ENCODE peak calls at places on chromosomes 6 and 20, in ten cellular contexts. One of them, this sample, is unnamed.

GRCh38 chr20:14879020-14879697 is 541.7 kb upstream of the FLRT3 start:
- DNase-seq in DMS 273 treated with DMSO at 0.1 percent for 48 hours: no peak
- DNase-seq in stimulated activated CD8-positive, alpha-beta memory T cell treated with anti-CD3 and anti-CD28 coated beads, Interleukin-4, amount 100 ng/mL, for 48 hours: no peak
- DNase-seq in lung: no peak
- DNase-seq in Caki2: peak
- DNase-seq in caudate nucleus: no peak
- DNase-seq in EL: peak
- DNase-seq in GM23338: no peak
- DNase-seq in T-helper 9 cell: no peak
- DNase-seq in NCI-H1092 treated with DMSO at 0.1 percent for 48 hours: no peak
- DNase-seq in this sample: no peak

GRCh38 chr20:38728911-38729642 is 4.8 kb downstream of the SLC32A1 start:
- DNase-seq in DMS 273 treated with DMSO at 0.1 percent for 48 hours: peak
- DNase-seq in stimulated activated CD8-positive, alpha-beta memory T cell treated with anti-CD3 and anti-CD28 coated beads, Interleukin-4, amount 100 ng/mL, for 48 hours: peak
- DNase-seq in lung: no peak
- DNase-seq in Caki2: no peak
- DNase-seq in caudate nucleus: no peak
- DNase-seq in EL: no peak
- DNase-seq in GM23338: peak
- DNase-seq in T-helper 9 cell: no peak
- DNase-seq in NCI-H1092 treated with DMSO at 0.1 percent for 48 hours: peak
- DNase-seq in this sample: no peak

GRCh38 chr20:10978713-10979112 is 304.9 kb upstream of the JAG1 start:
- DNase-seq in DMS 273 treated with DMSO at 0.1 percent for 48 hours: no peak
- DNase-seq in stimulated activated CD8-positive, alpha-beta memory T cell treated with anti-CD3 and anti-CD28 coated beads, Interleukin-4, amount 100 ng/mL, for 48 hours: no peak
- DNase-seq in lung: no peak
- DNase-seq in Caki2: no peak
- DNase-seq in caudate nucleus: peak
- DNase-seq in EL: no peak
- DNase-seq in GM23338: no peak
- DNase-seq in T-helper 9 cell: no peak
- DNase-seq in NCI-H1092 treated with DMSO at 0.1 percent for 48 hours: no peak
- DNase-seq in this sample: no peak

GRCh38 chr20:42272516-42272915 is 654.3 kb upstream of the CHD6 start:
- DNase-seq in DMS 273 treated with DMSO at 0.1 percent for 48 hours: no peak
- DNase-seq in stimulated activated CD8-positive, alpha-beta memory T cell treated with anti-CD3 and anti-CD28 coated beads, Interleukin-4, amount 100 ng/mL, for 48 hours: no peak
- DNase-seq in lung: no peak
- DNase-seq in Caki2: no peak
- DNase-seq in caudate nucleus: no peak
- DNase-seq in EL: no peak
- DNase-seq in GM23338: no peak
- DNase-seq in T-helper 9 cell: no peak
- DNase-seq in NCI-H1092 treated with DMSO at 0.1 percent for 48 hours: no peak
- DNase-seq in this sample: no peak

GRCh38 chr6:17703256-17703694 is 3.5 kb downstream of the NUP153 start:
- DNase-seq in DMS 273 treated with DMSO at 0.1 percent for 48 hours: no peak
- DNase-seq in stimulated activated CD8-positive, alpha-beta memory T cell treated with anti-CD3 and anti-CD28 coated beads, Interleukin-4, amount 100 ng/mL, for 48 hours: no peak
- DNase-seq in lung: no peak
- DNase-seq in Caki2: peak
- DNase-seq in caudate nucleus: no peak
- DNase-seq in EL: peak
- DNase-seq in GM23338: no peak
- DNase-seq in T-helper 9 cell: no peak
- DNase-seq in NCI-H1092 treated with DMSO at 0.1 percent for 48 hours: no peak
- DNase-seq in this sample: peak

GRCh38 chr6:71351190-71351589 is 62.6 kb downstream of the OGFRL1 start:
- DNase-seq in DMS 273 treated with DMSO at 0.1 percent for 48 hours: no peak
- DNase-seq in stimulated activated CD8-positive, alpha-beta memory T cell treated with anti-CD3 and anti-CD28 coated beads, Interleukin-4, amount 100 ng/mL, for 48 hours: no peak
- DNase-seq in lung: no peak
- DNase-seq in Caki2: no peak
- DNase-seq in caudate nucleus: no peak
- DNase-seq in EL: no peak
- DNase-seq in GM23338: no peak
- DNase-seq in T-helper 9 cell: no peak
- DNase-seq in NCI-H1092 treated with DMSO at 0.1 percent for 48 hours: no peak
- DNase-seq in this sample: no peak

GRCh38 chr6:25404693-25405169 is 125.6 kb downstream of the CARMIL1 start:
- DNase-seq in DMS 273 treated with DMSO at 0.1 percent for 48 hours: no peak
- DNase-seq in stimulated activated CD8-positive, alpha-beta memory T cell treated with anti-CD3 and anti-CD28 coated beads, Interleukin-4, amount 100 ng/mL, for 48 hours: peak
- DNase-seq in lung: no peak
- DNase-seq in Caki2: no peak
- DNase-seq in caudate nucleus: no peak
- DNase-seq in EL: no peak
- DNase-seq in GM23338: no peak
- DNase-seq in T-helper 9 cell: peak
- DNase-seq in NCI-H1092 treated with DMSO at 0.1 percent for 48 hours: no peak
- DNase-seq in this sample: no peak

GRCh38 chr6:113995632-113996031 is 24.7 kb upstream of the HDAC2 start:
- DNase-seq in DMS 273 treated with DMSO at 0.1 percent for 48 hours: peak
- DNase-seq in stimulated activated CD8-positive, alpha-beta memory T cell treated with anti-CD3 and anti-CD28 coated beads, Interleukin-4, amount 100 ng/mL, for 48 hours: no peak
- DNase-seq in lung: peak
- DNase-seq in Caki2: peak
- DNase-seq in caudate nucleus: peak
- DNase-seq in EL: peak
- DNase-seq in GM23338: peak
- DNase-seq in T-helper 9 cell: no peak
- DNase-seq in NCI-H1092 treated with DMSO at 0.1 percent for 48 hours: peak
- DNase-seq in this sample: no peak

GRCh38 chr6:96927660-96928059 is 3.1 kb downstream of the KLHL32 start:
- DNase-seq in DMS 273 treated with DMSO at 0.1 percent for 48 hours: no peak
- DNase-seq in stimulated activated CD8-positive, alpha-beta memory T cell treated with anti-CD3 and anti-CD28 coated beads, Interleukin-4, amount 100 ng/mL, for 48 hours: no peak
- DNase-seq in lung: no peak
- DNase-seq in Caki2: no peak
- DNase-seq in caudate nucleus: no peak
- DNase-seq in EL: no peak
- DNase-seq in GM23338: no peak
- DNase-seq in T-helper 9 cell: no peak
- DNase-seq in NCI-H1092 treated with DMSO at 0.1 percent for 48 hours: no peak
- DNase-seq in this sample: no peak

GRCh38 chr6:144216668-144217218 is 66.4 kb downstream of the STX11 start:
- DNase-seq in DMS 273 treated with DMSO at 0.1 percent for 48 hours: no peak
- DNase-seq in stimulated activated CD8-positive, alpha-beta memory T cell treated with anti-CD3 and anti-CD28 coated beads, Interleukin-4, amount 100 ng/mL, for 48 hours: no peak
- DNase-seq in lung: no peak
- DNase-seq in Caki2: no peak
- DNase-seq in caudate nucleus: no peak
- DNase-seq in EL: no peak
- DNase-seq in GM23338: peak
- DNase-seq in T-helper 9 cell: no peak
- DNase-seq in NCI-H1092 treated with DMSO at 0.1 percent for 48 hours: no peak
- DNase-seq in this sample: no peak

GRCh38 chr6:37099442-37099841 is 70.5 kb upstream of the PIM1 start:
- DNase-seq in DMS 273 treated with DMSO at 0.1 percent for 48 hours: no peak
- DNase-seq in stimulated activated CD8-positive, alpha-beta memory T cell treated with anti-CD3 and anti-CD28 coated beads, Interleukin-4, amount 100 ng/mL, for 48 hours: no peak
- DNase-seq in lung: no peak
- DNase-seq in Caki2: peak
- DNase-seq in caudate nucleus: no peak
- DNase-seq in EL: no peak
- DNase-seq in GM23338: no peak
- DNase-seq in T-helper 9 cell: no peak
- DNase-seq in NCI-H1092 treated with DMSO at 0.1 percent for 48 hours: no peak
- DNase-seq in this sample: peak

GRCh38 chr6:106159531-106159940 is 73.4 kb downstream of the PRDM1 start:
- DNase-seq in DMS 273 treated with DMSO at 0.1 percent for 48 hours: no peak
- DNase-seq in stimulated activated CD8-positive, alpha-beta memory T cell treated with anti-CD3 and anti-CD28 coated beads, Interleukin-4, amount 100 ng/mL, for 48 hours: no peak
- DNase-seq in lung: no peak
- DNase-seq in Caki2: no peak
- DNase-seq in caudate nucleus: no peak
- DNase-seq in EL: peak
- DNase-seq in GM23338: no peak
- DNase-seq in T-helper 9 cell: no peak
- DNase-seq in NCI-H1092 treated with DMSO at 0.1 percent for 48 hours: no peak
- DNase-seq in this sample: no peak

GRCh38 chr20:57076202-57076651 is 190.2 kb downstream of the BMP7 start:
- DNase-seq in DMS 273 treated with DMSO at 0.1 percent for 48 hours: no peak
- DNase-seq in stimulated activated CD8-positive, alpha-beta memory T cell treated with anti-CD3 and anti-CD28 coated beads, Interleukin-4, amount 100 ng/mL, for 48 hours: no peak
- DNase-seq in lung: no peak
- DNase-seq in Caki2: no peak
- DNase-seq in caudate nucleus: no peak
- DNase-seq in EL: peak
- DNase-seq in GM23338: no peak
- DNase-seq in T-helper 9 cell: no peak
- DNase-seq in NCI-H1092 treated with DMSO at 0.1 percent for 48 hours: no peak
- DNase-seq in this sample: peak

GRCh38 chr20:19974621-19975435 is 42.3 kb upstream of the NAA20 start:
- DNase-seq in DMS 273 treated with DMSO at 0.1 percent for 48 hours: peak
- DNase-seq in stimulated activated CD8-positive, alpha-beta memory T cell treated with anti-CD3 and anti-CD28 coated beads, Interleukin-4, amount 100 ng/mL, for 48 hours: no peak
- DNase-seq in lung: peak
- DNase-seq in Caki2: peak
- DNase-seq in caudate nucleus: peak
- DNase-seq in EL: peak
- DNase-seq in GM23338: no peak
- DNase-seq in T-helper 9 cell: no peak
- DNase-seq in NCI-H1092 treated with DMSO at 0.1 percent for 48 hours: peak
- DNase-seq in this sample: peak

GRCh38 chr6:108888745-108889144 is 40.5 kb downstream of the ARMC2 start:
- DNase-seq in DMS 273 treated with DMSO at 0.1 percent for 48 hours: no peak
- DNase-seq in stimulated activated CD8-positive, alpha-beta memory T cell treated with anti-CD3 and anti-CD28 coated beads, Interleukin-4, amount 100 ng/mL, for 48 hours: no peak
- DNase-seq in lung: no peak
- DNase-seq in Caki2: no peak
- DNase-seq in caudate nucleus: no peak
- DNase-seq in EL: no peak
- DNase-seq in GM23338: no peak
- DNase-seq in T-helper 9 cell: no peak
- DNase-seq in NCI-H1092 treated with DMSO at 0.1 percent for 48 hours: no peak
- DNase-seq in this sample: no peak

GRCh38 chr20:17806739-17807441 is 107.1 kb downstream of the BANF2 start:
- DNase-seq in DMS 273 treated with DMSO at 0.1 percent for 48 hours: no peak
- DNase-seq in stimulated activated CD8-positive, alpha-beta memory T cell treated with anti-CD3 and anti-CD28 coated beads, Interleukin-4, amount 100 ng/mL, for 48 hours: no peak
- DNase-seq in lung: peak
- DNase-seq in Caki2: no peak
- DNase-seq in caudate nucleus: no peak
- DNase-seq in EL: peak
- DNase-seq in GM23338: peak
- DNase-seq in T-helper 9 cell: no peak
- DNase-seq in NCI-H1092 treated with DMSO at 0.1 percent for 48 hours: peak
- DNase-seq in this sample: no peak

GRCh38 chr6:138184230-138184629 is 22.5 kb downstream of the ARFGEF3 start:
- DNase-seq in DMS 273 treated with DMSO at 0.1 percent for 48 hours: no peak
- DNase-seq in stimulated activated CD8-positive, alpha-beta memory T cell treated with anti-CD3 and anti-CD28 coated beads, Interleukin-4, amount 100 ng/mL, for 48 hours: no peak
- DNase-seq in lung: no peak
- DNase-seq in Caki2: no peak
- DNase-seq in caudate nucleus: no peak
- DNase-seq in EL: no peak
- DNase-seq in GM23338: no peak
- DNase-seq in T-helper 9 cell: no peak
- DNase-seq in NCI-H1092 treated with DMSO at 0.1 percent for 48 hours: no peak
- DNase-seq in this sample: no peak

GRCh38 chr20:50558483-50558925 is 48.3 kb downstream of the PTPN1 start:
- DNase-seq in DMS 273 treated with DMSO at 0.1 percent for 48 hours: no peak
- DNase-seq in stimulated activated CD8-positive, alpha-beta memory T cell treated with anti-CD3 and anti-CD28 coated beads, Interleukin-4, amount 100 ng/mL, for 48 hours: no peak
- DNase-seq in lung: no peak
- DNase-seq in Caki2: peak
- DNase-seq in caudate nucleus: no peak
- DNase-seq in EL: peak
- DNase-seq in GM23338: no peak
- DNase-seq in T-helper 9 cell: no peak
- DNase-seq in NCI-H1092 treated with DMSO at 0.1 percent for 48 hours: no peak
- DNase-seq in this sample: no peak

GRCh38 chr6:71410164-71410566 is 121.6 kb downstream of the OGFRL1 start:
- DNase-seq in DMS 273 treated with DMSO at 0.1 percent for 48 hours: no peak
- DNase-seq in stimulated activated CD8-positive, alpha-beta memory T cell treated with anti-CD3 and anti-CD28 coated beads, Interleukin-4, amount 100 ng/mL, for 48 hours: no peak
- DNase-seq in lung: no peak
- DNase-seq in Caki2: peak
- DNase-seq in caudate nucleus: no peak
- DNase-seq in EL: no peak
- DNase-seq in GM23338: no peak
- DNase-seq in T-helper 9 cell: no peak
- DNase-seq in NCI-H1092 treated with DMSO at 0.1 percent for 48 hours: no peak
- DNase-seq in this sample: no peak